ENCODE peak calls at places on chromosome 9, in six cellular contexts. J is H1, B is GM23338, M is PC-3, F is PC-9, O is HepG2. A is an unnamed sample.

GRCh38 chr9:121171236-121171635 is 30.4 kb downstream of the RAB14 start:
- DNase-seq in B (no peak), F (no peak), J (no peak), M (no peak), O (no peak), A (no peak)

GRCh38 chr9:38417003-38417965 is 7.0 kb downstream of the IGFBPL1 start:
- DNase-seq in B (peak; percentile 89), J (no peak), M (peak; percentile 53), F (no peak), O (peak; percentile 38), A (peak; percentile 17)

GRCh38 chr9:134422301-134422700 is 96.0 kb downstream of the RXRA start:
- DNase-seq in O (no peak), F (peak; percentile 62), B (peak; percentile 46), M (no peak), J (no peak), A (no peak)

GRCh38 chr9:93132946-93133640 is 958 bp downstream of the NINJ1 start:
- DNase-seq in B (peak; percentile 54), M (peak; percentile 39), F (peak; percentile 32), O (peak; percentile 72), J (no peak), A (peak; percentile 39)

GRCh38 chr9:96087669-96088299 is 212.3 kb downstream of the ERCC6L2 start:
- DNase-seq in O (no peak), M (peak; percentile 19), B (peak; percentile 67), J (peak; percentile 19), F (no peak), A (no peak)

GRCh38 chr9:33393581-33393980 is 8.8 kb downstream of the AQP7 start:
- DNase-seq in J (no peak), M (no peak), F (no peak), O (no peak), B (no peak), A (no peak)

GRCh38 chr9:35960029-35960655 is 2.2 kb upstream of the OR2S2 start:
- DNase-seq in B (no peak), J (no peak), O (no peak), F (no peak), M (no peak), A (no peak)

GRCh38 chr9:132181796-132182521 is 20.1 kb downstream of the NTNG2 start:
- DNase-seq in J (no peak), M (no peak), F (no peak), O (no peak), B (no peak), A (no peak)

GRCh38 chr9:971901-972511 is 4.4 kb upstream of the DMRT3 start:
- DNase-seq in F (no peak), M (no peak), O (no peak), J (no peak), B (peak; percentile 93), A (no peak)

GRCh38 chr9:37028425-37029031 is 5.5 kb downstream of the PAX5 start:
- DNase-seq in F (no peak), M (no peak), B (peak; percentile 56), O (no peak), J (no peak), A (no peak)

GRCh38 chr9:8677725-8678124 is 878.1 kb upstream of the DMAC1 start:
- DNase-seq in O (no peak), J (no peak), B (peak; percentile 48), M (no peak), F (no peak), A (no peak)

GRCh38 chr9:109282302-109282701 is 38.6 kb downstream of the EPB41L4B start:
- DNase-seq in M (no peak), O (no peak), J (no peak), B (no peak), F (no peak), A (no peak)

GRCh38 chr9:131287366-131287765 is 2.2 kb upstream of the PLPP7 start:
- DNase-seq in O (no peak), M (no peak), F (no peak), J (no peak), B (no peak), A (no peak)

GRCh38 chr9:82457281-82457680 is 468.7 kb downstream of the SPATA31D1 start:
- DNase-seq in M (no peak), B (no peak), O (no peak), J (no peak), F (no peak), A (no peak)

GRCh38 chr9:35935755-35936509 is 22.0 kb downstream of the OR2S2 start:
- DNase-seq in B (no peak), F (no peak), O (no peak), M (peak; percentile 11), J (no peak), A (no peak)

GRCh38 chr9:37311938-37312730 is 110.4 kb upstream of the GRHPR start:
- DNase-seq in B (no peak), J (no peak), M (peak; percentile 26), O (no peak), F (no peak), A (peak; percentile 60)

GRCh38 chr9:115551396-115551795 is 433.4 kb upstream of the TNC start:
- DNase-seq in J (no peak), F (no peak), B (no peak), M (no peak), O (no peak), A (no peak)

GRCh38 chr9:80968611-80969010 is 720.7 kb downstream of the TLE1 start:
- DNase-seq in M (peak; percentile 29), J (no peak), F (no peak), B (no peak), O (no peak), A (peak; percentile 65)

GRCh38 chr9:114719290-114719689 is 37.3 kb upstream of the TEX48 start:
- DNase-seq in M (peak; percentile 62), F (no peak), B (no peak), J (no peak), O (no peak), A (no peak)

GRCh38 chr9:92489209-92489608 is 6.9 kb upstream of the ASPN start:
- DNase-seq in O (no peak), M (peak; percentile 22), F (no peak), B (no peak), J (no peak), A (no peak)

GRCh38 chr9:1050125-1050895 is at the start of gene DMRT2:
- DNase-seq in O (peak; percentile 51), B (peak; percentile 98), M (no peak), J (peak; percentile 91), F (no peak), A (peak; percentile 76)

GRCh38 chr9:95077766-95078382 is 239.6 kb downstream of the FANCC start:
- DNase-seq in O (no peak), J (no peak), F (no peak), B (no peak), M (no peak), A (no peak)

GRCh38 chr9:115374724-115375268 is 256.8 kb upstream of the TNC start:
- DNase-seq in M (no peak), F (no peak), B (no peak), J (no peak), O (no peak), A (peak; percentile 35)

GRCh38 chr9:32500768-32501167 is 25.2 kb downstream of the RIGI start:
- DNase-seq in J (no peak), O (peak; percentile 12), F (no peak), B (no peak), M (peak; percentile 80), A (peak; percentile 70)

GRCh38 chr9:120867676-120868338 is 9.2 kb downstream of the PHF19 start:
- DNase-seq in J (no peak), O (no peak), F (no peak), B (no peak), M (no peak), A (no peak)

GRCh38 chr9:133585481-133586367 is 23.5 kb downstream of the FAM163B start:
- DNase-seq in O (no peak), M (no peak), B (peak; percentile 35), F (no peak), J (no peak), A (no peak)

GRCh38 chr9:112866662-112867274 is 23.9 kb downstream of the SLC46A2 start:
- DNase-seq in J (no peak), F (peak; percentile 43), O (no peak), M (peak; percentile 79), B (peak; percentile 79), A (peak; percentile 48)
- TF ChIP-seq EZH2 in J (no peak), F (no peak), O (no peak), M (no peak), B (no peak), A (no peak)

GRCh38 chr9:101341958-101342357 is 42.8 kb downstream of the BAAT start:
- DNase-seq in J (no peak), F (no peak), B (no peak), M (no peak), O (no peak), A (no peak)
- TF ChIP-seq EZH2 in J (no peak), F (no peak), B (no peak), M (no peak), O (no peak), A (no peak)

GRCh38 chr9:83930881-83931280 is 9.6 kb upstream of the KIF27 start:
- DNase-seq in O (no peak), B (no peak), J (no peak), M (no peak), F (no peak), A (no peak)
- TF ChIP-seq EZH2 in O (no peak), B (no peak), J (no peak), M (no peak), F (no peak), A (no peak)

DNA sequence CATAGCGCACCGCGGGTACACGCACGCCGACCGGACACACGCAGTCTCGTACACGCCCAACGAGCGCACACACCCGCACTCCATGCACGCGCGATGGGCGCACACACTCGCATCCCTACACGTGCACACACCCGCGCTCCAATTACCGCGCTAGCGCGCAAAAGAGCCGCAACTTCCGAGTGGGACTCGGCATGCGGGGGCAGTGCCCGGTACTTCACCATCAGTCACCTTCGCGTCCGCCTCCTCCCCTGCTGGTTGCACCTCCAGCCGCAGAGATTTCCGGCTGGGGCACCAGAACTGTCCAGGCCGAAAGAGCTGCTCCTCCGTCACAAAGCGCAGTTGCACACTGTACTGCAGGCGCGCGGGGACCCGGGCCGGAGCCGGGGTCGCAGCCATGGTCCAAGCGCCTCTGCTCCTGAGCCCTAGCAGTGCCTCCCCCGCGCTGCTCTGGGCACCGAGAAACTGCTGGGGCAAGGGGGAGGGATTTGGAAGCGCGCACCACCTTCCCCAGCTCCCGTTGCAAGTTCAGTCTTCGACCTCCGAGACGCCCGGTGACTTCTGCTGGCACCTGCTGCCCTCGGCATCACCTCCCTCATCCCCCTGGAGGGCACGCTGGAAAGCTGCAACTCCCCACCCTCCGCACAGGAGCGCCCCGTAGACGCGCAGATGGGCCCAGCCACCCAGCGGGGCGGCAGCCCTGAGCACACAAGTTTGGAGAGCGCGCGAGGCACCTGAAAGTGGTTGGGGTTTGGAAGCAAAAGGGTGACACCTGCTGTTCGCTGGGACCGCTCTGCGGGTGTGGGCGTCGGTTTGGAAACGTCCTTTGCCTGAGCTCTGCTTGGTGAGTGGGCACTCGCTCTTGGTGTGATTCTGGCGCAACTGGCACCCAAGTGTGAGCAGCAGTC is 337.4 kb upstream of the PUM3 start:
- DNase-seq in J (peak; percentile 81), M (peak; percentile 48), B (peak; percentile 91), F (no peak), O (peak; percentile 64), A (peak; percentile 60)
- TF ChIP-seq EZH2 in J (peak; percentile 24), M (no peak), B (no peak), F (no peak), O (no peak), A (no peak)